ENCODE peak calls at places on chromosomes 6 and 20, in four cellular contexts. J is KG1, M is NCI-H460, V is midbrain. G is an unnamed sample.

GRCh38 chr6:104580452-104580851 is 279.3 kb downstream of the HACE1 start:
- DNase-seq in J (no peak), V (no peak), M (no peak), G (no peak)

GRCh38 chr6:152642578-152643375 is 5.6 kb upstream of the SYNE1 start:
- DNase-seq in V (peak), J (no peak), M (peak), G (no peak)

GRCh38 chr6:98836025-98836961 is 1.9 kb downstream of the POU3F2 start:
- DNase-seq in V (peak), M (no peak), J (no peak), G (no peak)

GRCh38 chr6:109794201-109794926 is 103.3 kb downstream of the FIG4 start:
- DNase-seq in V (no peak), J (no peak), M (peak), G (peak)

GRCh38 chr6:115706324-115706723 is 354.4 kb downstream of the FRK start:
- DNase-seq in J (no peak), V (no peak), M (no peak), G (no peak)

GRCh38 chr20:37711987-37712961 is 18.4 kb downstream of the CTNNBL1 start:
- DNase-seq in J (no peak), M (no peak), V (peak), G (no peak)

GRCh38 chr6:46453221-46453620 is 38.0 kb downstream of the RCAN2 start:
- DNase-seq in J (no peak), V (no peak), M (no peak), G (peak)

GRCh38 chr20:59665656-59666555 is 61.6 kb downstream of the PHACTR3 start:
- DNase-seq in M (no peak), V (no peak), J (no peak), G (no peak)

GRCh38 chr6:28922841-28923317 is 906 bp downstream of the TRIM27 start:
- DNase-seq in M (no peak), V (peak), J (peak), G (no peak)

GRCh38 chr6:127880452-127880851 is 20.4 kb downstream of the THEMIS start:
- DNase-seq in M (no peak), J (no peak), V (no peak), G (no peak)

GRCh38 chr6:15207923-15208322 is 37.9 kb upstream of the JARID2 start:
- DNase-seq in J (no peak), V (no peak), M (no peak), G (no peak)

GRCh38 chr6:41636803-41637178 is 1.5 kb upstream of the MDFI start:
- DNase-seq in V (no peak), J (no peak), M (peak), G (no peak)

GRCh38 chr20:62561948-62562347 is 80.4 kb upstream of the SLCO4A1 start:
- DNase-seq in M (no peak), J (no peak), V (no peak), G (no peak)